ENCODE peak calls at places on chromosomes 2 and 18, in nine cellular contexts. U is GM23338, W is cardiac muscle cell, B is hepatocyte, V is astrocyte, F is kidney, S is sigmoid colon, H is pancreas, P is A549. C is an unnamed sample. For H3K4me1, the result is how much of the 10 kb centered on the place peaks cover.

GRCh38 chr2:99403084-99403483 is 65.9 kb downstream of the EIF5B start:
- DNase-seq in S (no peak), H (no peak), B (no peak), P (no peak), W (no peak), F (no peak), U (no peak), V (no peak), C (no peak)

GRCh38 chr18:76922107-76922506 is 99.8 kb downstream of the ZNF236 start:
- DNase-seq in P (peak), U (peak), S (no peak), H (no peak), W (peak), B (peak), V (peak), F (no peak), C (peak)

GRCh38 chr2:163690896-163691295 is 44.9 kb downstream of the FIGN start:
- DNase-seq in S (no peak), W (no peak), V (no peak), P (no peak), F (no peak), U (no peak), B (no peak), H (no peak), C (no peak)

GRCh38 chr2:8076453-8077284 is 605.2 kb upstream of the ID2 start:
- DNase-seq in F (no peak), B (no peak), S (no peak), H (no peak), P (no peak), W (no peak), U (no peak), V (no peak), C (no peak)

GRCh38 chr2:205716126-205716525 is 33.8 kb downstream of the NRP2 start:
- DNase-seq in W (no peak), V (no peak), B (no peak), U (peak), H (no peak), P (peak), S (no peak), F (no peak), C (no peak)

GRCh38 chr2:158385646-158386045 is 70.9 kb downstream of the CCDC148 start:
- DNase-seq in S (no peak), W (no peak), P (no peak), V (no peak), U (no peak), B (no peak), H (no peak), F (no peak), C (no peak)

GRCh38 chr18:25743661-25744151 is 346.7 kb downstream of the SS18 start:
- DNase-seq in B (no peak), F (no peak), W (no peak), H (peak), V (no peak), P (no peak), U (peak), S (no peak), C (no peak)

GRCh38 chr2:135124924-135125886 is 73.1 kb downstream of the RAB3GAP1 start:
- DNase-seq in H (no peak), U (no peak), F (no peak), V (no peak), P (peak), B (no peak), W (peak), S (no peak), C (no peak)

GRCh38 chr2:240259201-240259923 is 118.9 kb upstream of the OTOS start:
- DNase-seq in H (peak), P (no peak), V (peak), B (peak), U (no peak), F (peak), S (peak), W (peak), C (no peak)

GRCh38 chr18:80196528-80197320 is 50.6 kb downstream of the PARD6G start:
- DNase-seq in U (peak), B (peak), H (no peak), S (peak), F (no peak), P (no peak), V (peak), W (peak), C (no peak)

GRCh38 chr2:30990176-30990575 is 148.1 kb downstream of the GALNT14 start:
- DNase-seq in V (no peak), H (no peak), W (no peak), P (no peak), F (no peak), B (peak), S (no peak), U (no peak), C (no peak)

GRCh38 chr2:200319587-200320337 is 13.3 kb downstream of the SPATS2L start:
- DNase-seq in F (no peak), V (peak), U (no peak), P (peak), B (peak), H (no peak), S (no peak), W (peak), C (no peak)

GRCh38 chr2:150150137-150150536 is 337.3 kb downstream of the RND3 start:
- DNase-seq in H (no peak), W (no peak), S (no peak), B (no peak), F (no peak), U (no peak), P (no peak), V (no peak), C (no peak)
- H3K4me1 ChIP-seq in H (under half), W (under half), S (under half), B (under half), F (under half), U (under half), P (under half), V (under half), C (under half)

GRCh38 chr2:238255636-238256035 is 15.8 kb upstream of the HES6 start:
- DNase-seq in U (no peak), H (no peak), P (no peak), W (no peak), F (peak), V (no peak), B (no peak), S (peak), C (no peak)

GRCh38 chr2:238255146-238255545 is 15.3 kb upstream of the HES6 start:
- DNase-seq in V (no peak), P (no peak), U (no peak), S (no peak), B (no peak), F (no peak), W (no peak), H (no peak), C (no peak)

GRCh38 chr2:238257786-238258700 is 18.2 kb upstream of the HES6 start:
- DNase-seq in P (no peak), H (no peak), U (no peak), V (no peak), B (no peak), W (no peak), S (peak), F (peak), C (no peak)

GRCh38 chr2:238256594-238257104 is 16.8 kb upstream of the HES6 start:
- DNase-seq in V (peak), H (peak), B (peak), F (peak), S (peak), P (peak), W (peak), U (peak), C (peak)

DNA sequence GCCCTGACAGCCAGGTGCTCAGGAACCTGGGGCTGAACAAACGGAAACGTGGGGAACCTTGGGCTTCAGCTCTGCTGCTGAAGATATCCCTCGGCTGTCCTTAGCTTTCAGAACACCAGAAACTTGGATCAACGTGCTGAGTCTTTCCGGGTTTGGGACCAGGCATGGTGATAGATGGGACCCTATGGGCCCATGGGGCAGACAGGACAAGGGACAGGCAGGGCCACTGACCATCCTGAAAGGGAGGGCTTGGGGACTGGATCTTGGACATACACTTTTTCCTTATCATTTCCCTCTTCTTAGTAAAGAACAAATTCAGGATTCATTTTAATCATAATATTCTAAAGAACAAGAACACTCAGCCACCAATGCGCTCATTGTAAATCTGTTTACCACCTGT is 16.3 kb upstream of the HES6 start:
- DNase-seq in U (no peak), P (no peak), W (no peak), F (peak), S (peak), V (no peak), H (no peak), B (no peak), C (no peak)
- H3K27ac ChIP-seq in U (no peak), P (no peak), W (no peak), F (no peak), S (no peak), V (no peak), H (no peak), B (no peak), C (no peak)

DNA sequence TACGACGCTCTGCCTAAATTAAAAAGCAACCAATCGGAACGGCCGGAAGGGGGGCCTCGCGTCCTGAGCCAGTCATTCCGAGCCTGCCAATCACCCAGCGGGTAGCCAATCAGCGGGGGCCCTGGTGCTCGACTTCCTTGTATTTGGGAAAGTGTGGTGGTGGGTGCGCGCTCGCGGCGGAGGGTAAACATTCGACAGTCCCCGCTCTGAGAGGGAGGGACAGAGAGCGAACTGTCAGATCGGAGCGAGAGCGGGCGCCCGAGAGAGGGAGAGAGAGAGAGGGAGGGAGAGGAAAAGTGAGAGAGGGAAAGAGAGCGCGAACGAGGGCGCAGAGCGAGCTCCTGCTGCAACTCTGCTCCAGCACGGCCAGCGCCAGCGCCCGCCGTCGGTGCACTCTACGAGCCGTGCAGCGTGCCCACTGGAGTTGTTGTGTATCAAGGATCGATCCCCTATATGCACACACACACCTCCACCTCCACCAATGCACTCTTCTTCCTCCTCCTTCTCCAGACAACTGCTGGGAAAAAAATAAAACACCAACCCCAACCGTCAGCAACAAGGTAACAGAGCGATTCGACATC is at the start of gene POU3F3:
- DNase-seq in W (peak), P (peak), H (no peak), S (peak), F (peak), U (peak), V (peak), B (peak), C (no peak)
- H3K4me1 ChIP-seq in W (under half), P (under half), H (under half), S (under half), F (under half), U (half or more), V (under half), B (under half), C (under half)

GRCh38 chr2:85760371-85760770 is 6.6 kb downstream of the ATOH8 start:
- DNase-seq in S (no peak), W (peak), P (no peak), B (no peak), U (no peak), H (peak), V (peak), F (no peak), C (no peak)
- H3K27ac ChIP-seq in S (no peak), W (no peak), P (peak), B (no peak), U (no peak), H (no peak), V (no peak), F (no peak), C (no peak)

GRCh38 chr18:55501594-55502345 is 86.2 kb downstream of the TCF4 start:
- DNase-seq in W (no peak), S (no peak), H (no peak), U (peak), B (no peak), P (no peak), F (no peak), V (peak), C (no peak)
- H3K4me1 ChIP-seq in W (under half), S (under half), H (under half), U (half or more), B (under half), P (under half), F (under half), V (under half), C (under half)

DNA sequence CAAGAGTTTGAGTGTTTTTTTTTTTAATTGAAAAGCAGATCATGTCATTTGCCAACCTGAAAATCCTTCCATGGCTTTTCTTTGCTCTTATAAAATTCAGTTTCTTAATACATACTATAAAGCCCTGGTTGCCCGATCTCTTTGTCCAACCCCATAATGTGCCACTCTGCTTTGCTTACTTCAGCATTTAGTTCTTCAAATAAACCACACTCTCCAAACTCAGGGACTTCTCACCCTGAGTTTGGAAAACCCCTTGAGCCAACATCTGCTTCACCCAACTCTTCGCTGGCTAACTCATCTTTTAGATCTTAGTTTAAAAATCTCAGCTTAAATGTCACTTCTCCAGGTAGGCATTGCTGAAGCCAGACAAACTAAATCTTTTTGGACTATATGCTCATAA is 1.3 kb upstream of the STAT1 start:
- DNase-seq in U (no peak), F (no peak), S (no peak), W (no peak), H (no peak), B (no peak), V (no peak), P (no peak), C (no peak)
- H3K27ac ChIP-seq in U (no peak), F (no peak), S (no peak), W (no peak), H (no peak), B (peak), V (no peak), P (peak), C (no peak)

DNA sequence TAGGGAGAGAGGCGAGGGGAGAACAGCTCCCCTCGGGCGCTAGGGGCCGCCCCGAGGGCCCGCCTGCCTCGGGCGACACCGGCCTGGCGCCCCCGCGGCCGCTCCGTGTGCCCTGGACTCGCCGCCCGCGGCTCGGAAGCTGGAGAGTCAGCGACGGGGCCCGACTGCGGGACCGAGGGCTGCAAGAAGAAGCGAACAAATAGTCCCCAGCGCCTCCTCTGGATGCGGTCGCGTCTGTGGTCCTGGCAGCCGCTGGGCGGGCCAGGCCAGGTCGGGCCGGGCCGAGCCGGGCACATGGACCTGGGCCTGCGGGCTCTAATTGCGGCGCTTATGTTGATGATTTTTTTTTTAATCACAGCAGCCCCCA is 270 bp upstream of the HOXD9 start:
- DNase-seq in P (no peak), H (no peak), S (no peak), V (no peak), B (no peak), W (no peak), F (no peak), U (no peak), C (no peak)
- H3K4me1 ChIP-seq in P (under half), H (under half), S (under half), V (under half), B (under half), W (under half), F (under half), U (under half), C (under half)

GRCh38 chr2:48369971-48370370 is 160.0 kb upstream of the STON1 start:
- DNase-seq in P (no peak), V (no peak), S (no peak), W (no peak), U (peak), H (no peak), F (no peak), B (no peak), C (no peak)
- H3K27ac ChIP-seq in P (no peak), V (no peak), S (no peak), W (no peak), U (peak), H (no peak), F (no peak), B (no peak), C (no peak)

GRCh38 chr2:28271231-28271913 is 121.3 kb upstream of the FOSL2 start:
- DNase-seq in P (no peak), S (no peak), B (no peak), H (no peak), V (no peak), U (no peak), W (no peak), F (no peak), C (no peak)

GRCh38 chr2:28268386-28268785 is 124.3 kb upstream of the FOSL2 start:
- DNase-seq in B (no peak), V (no peak), H (no peak), U (no peak), S (no peak), F (no peak), P (no peak), W (peak), C (no peak)

GRCh38 chr2:28271914-28272240 is 120.8 kb upstream of the FOSL2 start:
- DNase-seq in V (peak), P (no peak), U (no peak), H (no peak), F (no peak), B (no peak), W (peak), S (no peak), C (no peak)

GRCh38 chr2:28269019-28269784 is 123.5 kb upstream of the FOSL2 start:
- DNase-seq in H (no peak), V (peak), U (peak), S (no peak), W (peak), P (peak), B (peak), F (no peak), C (peak)

DNA sequence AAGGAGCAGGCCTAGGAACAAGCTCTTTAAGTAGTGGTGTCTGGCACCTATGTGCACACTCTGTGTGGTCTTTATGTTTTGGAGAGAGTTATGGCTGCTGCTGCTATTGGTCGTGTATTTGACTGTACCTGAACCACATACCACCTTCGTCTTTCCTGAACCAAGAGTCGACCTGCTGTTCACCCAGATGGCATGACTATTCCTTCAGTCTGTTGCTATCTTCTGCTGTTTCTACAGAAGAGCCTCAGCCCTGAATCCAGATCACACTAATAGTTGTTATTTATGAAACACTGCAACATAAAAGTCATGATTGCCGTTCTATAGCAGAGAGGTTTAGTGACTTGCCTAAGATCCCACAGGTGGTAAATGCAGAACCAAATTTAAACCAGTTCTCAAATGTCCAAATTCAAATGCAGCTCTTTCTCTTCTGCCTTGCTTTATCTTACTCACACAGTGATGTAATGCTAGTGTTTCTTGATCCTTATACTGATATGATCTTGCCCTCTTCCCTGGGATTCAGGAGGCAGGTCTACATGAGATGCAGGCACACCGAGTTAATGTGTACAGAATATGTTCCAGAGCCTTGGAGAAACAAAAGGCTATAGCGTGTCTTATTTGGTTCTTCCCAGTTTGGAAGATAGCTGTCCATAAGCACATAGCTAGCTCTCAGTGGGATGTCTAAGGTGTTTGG is 122.1 kb upstream of the FOSL2 start:
- DNase-seq in V (no peak), F (no peak), B (no peak), U (no peak), H (no peak), S (no peak), W (no peak), P (no peak), C (no peak)
- H3K4me1 ChIP-seq in V (under half), F (under half), B (under half), U (under half), H (under half), S (under half), W (under half), P (half or more), C (under half)

DNA sequence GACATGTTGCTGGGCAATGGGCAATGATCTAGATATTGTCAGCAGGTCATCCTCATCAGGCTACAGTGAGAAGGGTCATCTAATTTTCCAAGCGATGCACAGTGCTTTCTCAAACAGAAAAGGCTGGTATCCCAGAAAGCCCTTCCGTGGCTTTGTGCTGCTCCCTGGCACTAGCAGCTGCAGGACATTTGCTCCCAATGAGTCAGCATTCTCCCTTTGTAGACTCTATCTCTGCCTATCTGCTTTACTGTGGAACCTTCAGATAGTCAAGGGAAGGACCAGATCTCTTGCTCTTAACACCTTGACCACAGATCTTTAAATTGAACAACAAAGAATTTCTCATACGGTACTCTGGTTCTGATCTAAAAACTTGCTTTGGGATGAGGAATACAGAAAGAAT is 101.4 kb downstream of the CDH2 start:
- DNase-seq in P (peak), H (no peak), F (no peak), U (no peak), B (no peak), V (no peak), S (no peak), W (peak), C (no peak)
- H3K27ac ChIP-seq in P (peak), H (no peak), F (no peak), U (no peak), B (peak), V (no peak), S (no peak), W (peak), C (no peak)

C was measured in prostate gland.